ENCODE peak calls at places on chromosomes 1 and 21, in seven cellular contexts. L is NCI-H526 treated with DMSO at 0.1 percent for 48 hours; P is activated naive CD4-positive, alpha-beta T cell; S is left cardiac atrium; D is stimulated activated CD4-positive, alpha-beta T cell treated with anti-CD3 and anti-CD28 coated beads, Interleukin-12 subunit alpha, Interleukin-12 subunit beta, amount 100 ng/mL, for 48 hours; H is caudate nucleus; K is aorta. B is an unnamed sample.
A peak's percentile ranks its signal among the peaks of the same experiment; 100 is the strongest.

GRCh38 chr1:179771509-179771908 is 28.4 kb downstream of the FAM163A start:
- DNase-seq in L (no peak), P (no peak), S (no peak), D (no peak), H (no peak), K (no peak), B (no peak)

GRCh38 chr1:17010601-17011438 is 908 bp downstream of the ATP13A2 start:
- DNase-seq in L (no peak), P (no peak), S (peak; percentile 83), D (no peak), H (no peak), K (peak; percentile 78), B (peak; percentile 74)

GRCh38 chr21:45154511-45155508 is 80.4 kb downstream of the ADARB1 start:
- DNase-seq in L (no peak), P (no peak), S (no peak), D (no peak), H (no peak), K (peak; percentile 50), B (no peak)

GRCh38 chr1:47782414-47783165 is 214.6 kb downstream of the TRABD2B start:
- DNase-seq in L (no peak), P (no peak), S (peak; percentile 45), D (no peak), H (no peak), K (peak; percentile 65), B (no peak)

GRCh38 chr1:71222668-71223067 is 141.8 kb upstream of the ZRANB2 start:
- DNase-seq in L (no peak), P (no peak), S (no peak), D (no peak), H (no peak), K (no peak), B (no peak)

GRCh38 chr1:7358346-7358745 is 412.8 kb upstream of the VAMP3 start:
- DNase-seq in L (peak; percentile 28), P (no peak), S (no peak), D (no peak), H (no peak), K (no peak), B (no peak)

GRCh38 chr1:14976260-14976659 is 177.3 kb upstream of the TMEM51 start:
- DNase-seq in L (no peak), P (no peak), S (no peak), D (no peak), H (no peak), K (no peak), B (no peak)

GRCh38 chr1:167722870-167723251 is 1.1 kb downstream of the MPZL1 start:
- DNase-seq in L (no peak), P (no peak), S (no peak), D (no peak), H (no peak), K (no peak), B (no peak)

GRCh38 chr1:205477759-205478247 is 22.0 kb upstream of the BLACAT1 start:
- DNase-seq in L (no peak), P (no peak), S (peak; percentile 52), D (no peak), H (no peak), K (peak; percentile 82), B (no peak)

GRCh38 chr1:93328809-93329477 is 16.8 kb upstream of the DR1 start:
- DNase-seq in L (no peak), P (no peak), S (no peak), D (no peak), H (no peak), K (no peak), B (no peak)

GRCh38 chr1:243465081-243465480 is 209.2 kb downstream of the SDCCAG8 start:
- DNase-seq in L (no peak), P (no peak), S (no peak), D (no peak), H (no peak), K (no peak), B (no peak)

GRCh38 chr1:54255026-54255425 is 55.1 kb downstream of the MRPL37 start:
- DNase-seq in L (no peak), P (no peak), S (no peak), D (no peak), H (no peak), K (no peak), B (no peak)

GRCh38 chr1:84412316-84412942 is 14.1 kb downstream of the DNASE2B start:
- DNase-seq in L (no peak), P (no peak), S (no peak), D (no peak), H (no peak), K (no peak), B (no peak)

GRCh38 chr1:47942238-47942629 is 55.0 kb downstream of the TRABD2B start:
- DNase-seq in L (no peak), P (no peak), S (no peak), D (no peak), H (no peak), K (no peak), B (no peak)

GRCh38 chr1:96522927-96523326 is 198.7 kb upstream of the PTBP2 start:
- DNase-seq in L (no peak), P (no peak), S (no peak), D (no peak), H (no peak), K (no peak), B (no peak)

GRCh38 chr1:221865808-221866207 is 123.9 kb upstream of the DUSP10 start:
- DNase-seq in L (no peak), P (no peak), S (no peak), D (no peak), H (no peak), K (no peak), B (no peak)

GRCh38 chr1:232613752-232614381 is 16.1 kb downstream of the SIPA1L2 start:
- DNase-seq in L (no peak), P (no peak), S (no peak), D (no peak), H (no peak), K (no peak), B (no peak)

GRCh38 chr21:15015622-15016471 is 49.0 kb downstream of the NRIP1 start:
- DNase-seq in L (no peak), P (no peak), S (no peak), D (no peak), H (no peak), K (no peak), B (no peak)

GRCh38 chr1:42322577-42322976 is 12.5 kb downstream of the FOXJ3 start:
- DNase-seq in L (no peak), P (no peak), S (no peak), D (no peak), H (no peak), K (no peak), B (no peak)

GRCh38 chr1:159877695-159878444 is 15.4 kb upstream of the VSIG8 start:
- DNase-seq in L (no peak), P (no peak), S (no peak), D (no peak), H (no peak), K (no peak), B (no peak)

GRCh38 chr1:33323663-33324477 is 3.0 kb upstream of the A3GALT2 start:
- DNase-seq in L (no peak), P (no peak), S (no peak), D (no peak), H (no peak), K (no peak), B (peak; percentile 53)

GRCh38 chr1:43856188-43856587 is 77.4 kb upstream of the ARTN start:
- DNase-seq in L (no peak), P (no peak), S (no peak), D (no peak), H (no peak), K (no peak), B (no peak)

GRCh38 chr1:196466656-196467055 is 141.6 kb downstream of the KCNT2 start:
- DNase-seq in L (no peak), P (no peak), S (no peak), D (no peak), H (no peak), K (no peak), B (no peak)

GRCh38 chr1:239944666-239945065 is 147.0 kb upstream of the FMN2 start:
- DNase-seq in L (no peak), P (no peak), S (no peak), D (no peak), H (no peak), K (no peak), B (no peak)

GRCh38 chr1:154325583-154326545 is 539 bp downstream of the ATP8B2 start:
- DNase-seq in L (peak; percentile 77), P (no peak), S (peak; percentile 73), D (no peak), H (no peak), K (peak; percentile 84), B (no peak)

GRCh38 chr1:110879758-110880606 is 7.0 kb downstream of the CD53 start:
- DNase-seq in L (no peak), P (no peak), S (no peak), D (peak; percentile 63), H (no peak), K (no peak), B (no peak)

GRCh38 chr1:230205719-230206198 is 138.7 kb downstream of the GALNT2 start:
- DNase-seq in L (no peak), P (no peak), S (no peak), D (no peak), H (no peak), K (no peak), B (no peak)

GRCh38 chr1:231414260-231415016 is 7.6 kb downstream of the EGLN1 start:
- DNase-seq in L (no peak), P (no peak), S (no peak), D (no peak), H (no peak), K (no peak), B (no peak)

GRCh38 chr1:171983584-171983983 is 142.3 kb downstream of the DNM3 start:
- DNase-seq in L (peak; percentile 53), P (no peak), S (no peak), D (no peak), H (no peak), K (no peak), B (no peak)

GRCh38 chr1:160708118-160708517 is 3.5 kb downstream of the CD48 start:
- DNase-seq in L (no peak), P (no peak), S (no peak), D (no peak), H (no peak), K (no peak), B (no peak)

GRCh38 chr1:203320546-203321272 is 15.4 kb downstream of the BTG2 start:
- DNase-seq in L (peak; percentile 78), P (no peak), S (no peak), D (no peak), H (no peak), K (peak; percentile 66), B (no peak)